ENCODE peak calls at places on chromosomes 1 and 21, in six cellular contexts. I is body of pancreas, A is uterus, R is cardiac muscle cell, H is ovary, N is left ventricle myocardium inferior. J is an unnamed sample.

GRCh38 chr1:43587594-43587993 is 56.9 kb downstream of the PTPRF start:
- DNase-seq in I (no peak), A (no peak), R (peak; percentile 21), H (no peak), N (no peak), J (no peak)

GRCh38 chr1:109886827-109887226 is 23.8 kb upstream of the CSF1 start:
- DNase-seq in I (no peak), A (no peak), R (no peak), H (no peak), N (no peak), J (no peak)

GRCh38 chr21:39182484-39183271 is 573 bp downstream of the PSMG1 start:
- DNase-seq in I (no peak), A (no peak), R (peak; percentile 18), H (no peak), N (no peak), J (no peak)

GRCh38 chr1:177978530-177978929 is 8.7 kb upstream of the SEC16B start:
- DNase-seq in I (no peak), A (no peak), R (no peak), H (no peak), N (no peak), J (no peak)

GRCh38 chr1:174074757-174075156 is 52.6 kb upstream of the RC3H1 start:
- DNase-seq in I (no peak), A (no peak), R (peak; percentile 53), H (no peak), N (no peak), J (no peak)

GRCh38 chr1:179310721-179311120 is 17.1 kb downstream of the SOAT1 start:
- DNase-seq in I (no peak), A (no peak), R (peak; percentile 61), H (no peak), N (no peak), J (no peak)

GRCh38 chr1:65844990-65845757 is 52.5 kb downstream of the PDE4B start:
- DNase-seq in I (no peak), A (no peak), R (no peak), H (no peak), N (no peak), J (no peak)

GRCh38 chr1:119712342-119713038 is 756 bp downstream of the PHGDH start:
- DNase-seq in I (peak; percentile 82), A (peak; percentile 86), R (peak; percentile 96), H (peak; percentile 86), N (peak; percentile 78), J (peak; percentile 95)

GRCh38 chr1:25562101-25562927 is 18.9 kb downstream of the LDLRAP1 start:
- DNase-seq in I (peak; percentile 39), A (no peak), R (no peak), H (no peak), N (no peak), J (no peak)

GRCh38 chr1:6834366-6834765 is 49.1 kb downstream of the CAMTA1 start:
- DNase-seq in I (no peak), A (no peak), R (no peak), H (no peak), N (no peak), J (no peak)

GRCh38 chr1:70528591-70529333 is 117.7 kb downstream of the CTH start:
- DNase-seq in I (peak; percentile 50), A (peak; percentile 40), R (peak; percentile 41), H (no peak), N (no peak), J (no peak)

DNA sequence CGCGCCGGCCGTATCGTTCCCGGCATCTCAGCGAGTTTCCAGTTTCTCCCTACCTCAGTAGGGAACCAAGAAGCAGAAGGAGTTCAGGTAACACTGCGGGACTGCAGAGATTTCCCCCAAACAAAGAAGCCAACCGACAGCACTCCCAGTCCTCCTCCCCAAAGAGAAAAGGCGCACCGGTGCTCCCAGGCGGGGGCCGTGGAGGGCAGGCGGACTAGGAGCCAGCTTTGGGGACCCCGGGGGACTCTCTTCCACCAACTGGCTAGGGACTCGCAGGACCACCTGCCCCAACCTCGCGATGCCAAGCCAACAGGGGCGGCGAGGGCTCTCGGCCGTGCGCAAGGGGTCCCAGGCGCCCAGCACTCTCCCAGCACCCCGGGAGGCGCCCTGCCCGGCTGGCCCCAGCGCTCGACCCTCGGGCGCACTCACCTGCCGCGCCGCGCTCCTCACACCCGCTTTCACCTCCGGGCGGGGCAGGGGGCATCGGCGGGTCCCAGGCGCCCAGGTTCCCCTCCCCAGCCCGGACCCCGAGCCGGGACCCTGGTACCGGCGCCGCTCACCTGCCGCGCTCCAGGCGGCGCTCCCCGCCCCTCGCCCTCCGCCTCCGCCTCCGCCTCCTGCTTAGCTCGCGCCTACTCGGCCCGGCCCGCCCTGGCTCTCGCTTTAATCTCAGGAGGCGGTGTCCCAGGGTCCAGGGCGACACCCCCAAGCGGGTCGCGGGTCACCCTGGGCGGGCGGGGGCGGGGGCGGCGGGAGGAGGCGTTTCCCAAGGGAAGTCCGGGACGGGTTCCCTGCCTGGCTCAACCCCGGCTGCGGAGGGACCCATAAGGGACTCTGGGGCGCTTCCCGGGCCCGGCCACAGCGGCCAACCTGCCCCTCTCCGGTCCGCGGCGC is at the start of gene TMPRSS2:
- DNase-seq in I (peak; percentile 94), A (no peak), R (no peak), H (no peak), N (no peak), J (no peak)
- H3K4me1 ChIP-seq in I (peaks cover 68% of the 10 kb centered on the region), A (no peaks in the 10 kb centered on the region), R (no peaks in the 10 kb centered on the region), H (peaks cover 5% of the 10 kb centered on the region), N (peaks cover 20% of the 10 kb centered on the region), J (no peaks in the 10 kb centered on the region)

GRCh38 chr21:28516011-28516410 is 476.7 kb downstream of the LTN1 start:
- DNase-seq in I (no peak), A (no peak), R (no peak), H (no peak), N (no peak), J (no peak)

GRCh38 chr21:28513450-28513849 is 479.2 kb downstream of the LTN1 start:
- DNase-seq in I (no peak), A (no peak), R (peak; percentile 9), H (no peak), N (no peak), J (no peak)

GRCh38 chr21:28518620-28519019 is 474.1 kb downstream of the LTN1 start:
- DNase-seq in I (no peak), A (no peak), R (no peak), H (no peak), N (no peak), J (no peak)

GRCh38 chr21:28521932-28522826 is 470.5 kb downstream of the LTN1 start:
- DNase-seq in I (no peak), A (peak; percentile 31), R (peak; percentile 60), H (no peak), N (no peak), J (peak; percentile 8)

DNA sequence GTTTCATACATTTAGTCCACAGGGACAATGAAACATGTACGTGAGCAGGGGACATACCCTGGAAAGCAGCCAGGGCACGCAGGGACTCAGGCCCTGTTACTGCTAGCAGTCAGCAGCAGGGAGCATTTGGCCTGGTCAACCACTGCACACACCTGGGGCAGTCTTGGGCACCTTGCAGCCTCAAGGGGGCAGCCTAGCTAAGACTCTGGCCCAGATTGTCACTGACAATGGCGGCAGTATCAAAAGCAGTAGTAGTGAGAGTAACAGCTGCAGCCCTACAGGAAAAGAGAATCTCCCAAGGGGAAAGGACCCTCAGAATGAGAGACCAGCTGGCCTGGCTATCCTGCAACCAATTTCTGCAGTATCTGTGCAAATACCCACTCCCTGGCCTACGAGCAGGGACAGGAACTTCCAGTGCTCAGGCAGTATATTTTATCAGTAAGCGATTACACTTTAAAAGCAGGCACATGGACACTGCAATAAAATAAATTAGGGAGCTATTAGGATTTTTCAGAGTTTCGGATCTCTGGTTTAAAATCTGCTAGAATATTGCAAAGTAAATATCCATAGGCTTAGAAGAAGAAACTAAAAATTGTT is 475.6 kb downstream of the LTN1 start:
- DNase-seq in I (peak; percentile 83), A (peak; percentile 33), R (peak; percentile 67), H (peak; percentile 51), N (peak; percentile 64), J (peak; percentile 56)
- H3K27ac ChIP-seq in I (no peak overlapping the region), A (peak overlapping the region; percentile 35), R (no peak overlapping the region), H (no peak overlapping the region), N (peak overlapping the region; percentile 57), J (peak overlapping the region; percentile 57)

GRCh38 chr1:208134491-208134890 is 109.7 kb downstream of the PLXNA2 start:
- DNase-seq in I (peak; percentile 50), A (no peak), R (no peak), H (no peak), N (no peak), J (no peak)
- H3K4me1 ChIP-seq in I (peaks cover 45% of the 10 kb centered on the region), A (peaks cover 9% of the 10 kb centered on the region), R (peaks cover 20% of the 10 kb centered on the region), H (peaks cover 26% of the 10 kb centered on the region), N (peaks cover 35% of the 10 kb centered on the region), J (no peaks in the 10 kb centered on the region)

GRCh38 chr1:151371744-151372410 is 628 bp downstream of the SELENBP1 start:
- DNase-seq in I (peak; percentile 67), A (peak; percentile 68), R (peak; percentile 84), H (peak; percentile 84), N (peak; percentile 63), J (peak; percentile 78)
- H3K27ac ChIP-seq in I (peak overlapping the region; percentile 88), A (peak overlapping the region; percentile 74), R (peak overlapping the region; percentile 68), H (no peak overlapping the region), N (peak overlapping the region; percentile 89), J (peak overlapping the region; percentile 84)